ENCODE peak calls at places on chromosomes 7 and 10, in four cellular contexts. I is K562, G is A549, N is HepG2. D is an unnamed sample.

GRCh38 chr10:7409045-7409731 is 1.6 kb downstream of the SFMBT2 start:
- DNase-seq in N (no peak), I (peak), G (peak), D (peak)

GRCh38 chr7:101817031-101817929 is at the start of gene CUX1:
- DNase-seq in G (peak), N (peak), I (no peak), D (no peak)

GRCh38 chr7:147707926-147708325 is 882.6 kb upstream of the C7orf33 start:
- DNase-seq in I (no peak), G (no peak), N (no peak), D (no peak)

GRCh38 chr10:125152646-125153368 is 7.6 kb downstream of the CTBP2 start:
- DNase-seq in N (no peak), I (no peak), G (no peak), D (no peak)

GRCh38 chr7:28587211-28587610 is 174.9 kb downstream of the CREB5 start:
- DNase-seq in G (no peak), N (no peak), I (no peak), D (no peak)

GRCh38 chr7:139602143-139602722 is 78.7 kb downstream of the CLEC2L start:
- DNase-seq in I (peak), G (peak), N (peak), D (no peak)

GRCh38 chr10:30820282-30820991 is 190.9 kb upstream of the LYZL2 start:
- DNase-seq in I (no peak), G (no peak), N (no peak), D (no peak)

GRCh38 chr10:17989908-17990767 is 38.4 kb downstream of the SLC39A12 start:
- DNase-seq in I (no peak), G (peak), N (no peak), D (peak)

GRCh38 chr7:107946451-107946850 is 55.5 kb downstream of the DLD start:
- DNase-seq in N (no peak), G (no peak), I (no peak), D (no peak)

GRCh38 chr10:124387078-124387874 is 31.4 kb downstream of the OAT start:
- DNase-seq in N (no peak), I (no peak), G (peak), D (no peak)

GRCh38 chr7:23333671-23334246 is 34.6 kb downstream of the MALSU1 start:
- DNase-seq in N (no peak), G (peak), I (no peak), D (no peak)

GRCh38 chr10:18312385-18313145 is 172.3 kb downstream of the CACNB2 start:
- DNase-seq in I (peak), N (peak), G (peak), D (no peak)

GRCh38 chr7:131328387-131329175 is 905 bp downstream of the MKLN1 start:
- DNase-seq in N (no peak), G (no peak), I (no peak), D (no peak)

DNA sequence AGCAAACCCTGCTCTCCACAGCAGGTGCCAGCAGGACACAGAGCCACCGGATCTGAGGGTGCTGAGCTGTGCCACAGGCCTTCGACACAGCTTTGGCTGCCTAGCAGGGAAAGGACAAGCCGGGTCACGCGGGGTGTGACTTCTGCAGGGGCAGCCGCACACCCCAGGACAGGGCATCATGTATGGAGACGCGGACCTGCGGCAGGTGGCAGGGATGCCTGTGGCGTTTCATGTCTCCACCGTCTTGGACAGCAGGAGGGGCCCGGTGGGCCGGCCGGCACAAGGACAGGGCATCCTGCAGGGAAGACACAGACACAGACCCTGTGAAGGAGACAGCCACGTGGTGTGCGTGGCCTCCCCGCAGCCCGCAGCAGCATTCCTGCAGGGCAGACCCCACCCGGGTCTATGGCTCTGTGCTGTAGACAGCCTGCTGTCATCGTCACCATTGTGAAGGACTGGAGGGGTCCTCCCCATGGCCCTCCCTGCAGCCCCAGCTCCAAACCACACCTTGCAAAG is 109.2 kb downstream of the PDGFA start:
- DNase-seq in N (no peak), I (no peak), G (no peak), D (no peak)
- TF ChIP-seq CHD4 in N (no peak), I (no peak), G (no peak), D (no peak)

GRCh38 chr10:117217196-117217761 is 20.0 kb downstream of the KCNK18 start:
- DNase-seq in G (peak), I (no peak), N (no peak), D (no peak)
- TF ChIP-seq CHD4 in G (no peak), I (no peak), N (no peak), D (no peak)

DNA sequence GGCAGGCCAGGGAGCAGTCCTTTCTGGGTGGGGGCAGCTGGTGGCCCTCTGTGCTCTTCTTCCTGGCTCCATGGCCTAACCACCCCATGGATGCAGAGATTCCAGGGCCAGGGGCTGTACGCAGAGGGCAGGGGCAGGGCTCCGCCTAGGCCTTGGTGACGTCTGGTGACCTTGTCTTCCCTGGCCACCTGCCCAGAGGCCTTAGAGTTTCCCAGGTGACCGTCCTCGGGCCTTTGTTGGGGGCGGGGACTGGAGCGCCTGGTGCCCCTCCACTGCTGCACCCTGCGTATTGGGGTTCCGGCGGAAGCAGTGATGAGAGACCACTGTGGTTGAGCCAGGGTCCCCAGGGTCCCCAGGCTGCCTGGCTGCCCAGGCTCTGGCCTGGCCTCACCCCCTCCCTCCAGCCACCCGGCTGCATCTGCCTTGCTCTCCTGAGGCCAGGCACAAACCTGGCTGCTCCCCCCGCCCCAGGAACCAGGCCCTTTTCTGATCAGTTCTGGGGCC is 10.3 kb downstream of the PWWP2B start:
- DNase-seq in G (no peak), I (no peak), N (peak), D (no peak)
- TF ChIP-seq CHD4 in G (no peak), I (no peak), N (no peak), D (no peak)

GRCh38 chr10:101768791-101769170 is 7.1 kb downstream of the FGF8 start:
- DNase-seq in I (no peak), N (no peak), G (no peak), D (no peak)

GRCh38 chr10:101766753-101767599 is 8.9 kb downstream of the FGF8 start:
- DNase-seq in G (no peak), N (no peak), I (no peak), D (no peak)

GRCh38 chr10:101767966-101768790 is 7.7 kb downstream of the FGF8 start:
- DNase-seq in N (no peak), I (no peak), G (no peak), D (no peak)

GRCh38 chr10:101766306-101766705 is 9.6 kb downstream of the FGF8 start:
- DNase-seq in N (no peak), I (no peak), G (no peak), D (no peak)

DNA sequence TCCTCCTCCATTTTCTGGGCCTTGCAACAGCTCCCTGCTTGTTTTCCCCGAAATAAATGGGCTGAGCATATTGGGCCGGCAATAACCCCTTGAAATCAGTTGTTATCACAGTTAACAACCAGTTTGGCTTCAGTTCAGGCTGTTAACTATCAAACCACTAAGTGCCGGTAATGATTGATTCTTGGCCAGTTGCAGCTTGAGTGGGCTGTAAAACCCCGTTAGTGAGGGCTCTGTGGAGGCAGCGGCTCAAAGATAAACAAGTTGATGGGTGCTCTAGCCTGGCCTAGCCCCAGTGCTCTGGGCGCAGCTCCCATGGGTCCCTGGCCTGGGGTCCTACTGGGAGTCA is 8.3 kb downstream of the FGF8 start:
- DNase-seq in N (no peak), I (no peak), G (no peak), D (no peak)
- TF ChIP-seq CHD4 in N (no peak), I (no peak), G (no peak), D (no peak)